ENCODE peak calls at places on chromosome 4, in eight cellular contexts. N is IMR-90; M is neuronal stem cell; T is suprapubic skin; R is activated CD4-positive, alpha-beta T cell treated with anti-CD3 and anti-CD28 coated beads, Interleukin-2, amount 10 ng/mL, durations not matched to agents 7 days and 5 days; Y is breast epithelium; V is effector CD4-positive, alpha-beta T cell; C is iris pigment epithelial cell. Q is an unnamed sample.
A peak's percentile ranks its signal among the peaks of the same experiment; 100 is the strongest.

GRCh38 chr4:104677122-104677521 is 182.4 kb upstream of the CXXC4 start:
- DNase-seq in V (no peak), C (no peak), M (peak; percentile 49), Y (no peak), R (no peak), N (no peak), T (no peak), Q (no peak)

GRCh38 chr4:2250764-2251072 is 8.8 kb upstream of the HAUS3 start:
- DNase-seq in Y (peak; percentile 16), N (no peak), C (no peak), M (no peak), R (no peak), V (no peak), T (no peak), Q (no peak)

GRCh38 chr4:108772402-108772801 is 9.5 kb upstream of the ETNPPL start:
- DNase-seq in N (no peak), C (no peak), T (no peak), V (no peak), Y (no peak), M (no peak), R (no peak), Q (no peak)

GRCh38 chr4:121564840-121565375 is 131.9 kb downstream of the ANXA5 start:
- DNase-seq in M (no peak), C (peak; percentile 13), V (no peak), R (no peak), Y (no peak), T (no peak), N (peak; percentile 20), Q (peak; percentile 4)

GRCh38 chr4:108036252-108036651 is 46.6 kb downstream of the HADH start:
- DNase-seq in R (peak; percentile 87), T (no peak), N (no peak), Y (no peak), C (no peak), M (no peak), V (peak; percentile 44), Q (no peak)

GRCh38 chr4:30912098-30912719 is 192.0 kb downstream of the PCDH7 start:
- DNase-seq in R (no peak), T (no peak), V (no peak), Y (no peak), N (peak; percentile 46), C (peak; percentile 47), M (no peak), Q (peak; percentile 6)

GRCh38 chr4:2900701-2901100 is 57.1 kb downstream of the ADD1 start:
- DNase-seq in V (no peak), M (no peak), R (no peak), C (no peak), Y (no peak), T (no peak), N (no peak), Q (no peak)

GRCh38 chr4:93495346-93495745 is 333.2 kb upstream of the ATOH1 start:
- DNase-seq in N (no peak), M (no peak), V (no peak), T (no peak), Y (no peak), C (no peak), R (no peak), Q (no peak)

GRCh38 chr4:83378426-83378825 is 43.8 kb upstream of the HPSE start:
- DNase-seq in N (no peak), C (no peak), V (no peak), R (no peak), T (no peak), Y (no peak), M (peak; percentile 26), Q (no peak)

GRCh38 chr4:26410385-26411293 is 79.6 kb downstream of the CCKAR start:
- DNase-seq in R (peak; percentile 72), N (peak; percentile 63), Y (no peak), M (peak; percentile 21), T (no peak), C (peak; percentile 55), V (peak; percentile 12), Q (peak; percentile 78)

GRCh38 chr4:177802665-177803064 is 360.4 kb upstream of the AGA start:
- DNase-seq in R (no peak), Y (no peak), C (no peak), V (no peak), M (no peak), T (no peak), N (peak; percentile 9), Q (no peak)

GRCh38 chr4:23238848-23239247 is 546.1 kb downstream of the GBA3 start:
- DNase-seq in Y (no peak), M (no peak), N (no peak), C (no peak), T (no peak), R (no peak), V (no peak), Q (no peak)

GRCh38 chr4:185591679-185592141 is 56.4 kb upstream of the PDLIM3 start:
- DNase-seq in V (no peak), C (peak; percentile 88), M (no peak), T (no peak), Y (no peak), R (no peak), N (peak; percentile 29), Q (peak; percentile 80)

GRCh38 chr4:3244002-3244401 is 5.0 kb upstream of the MSANTD1 start:
- DNase-seq in V (no peak), C (no peak), Y (no peak), R (no peak), T (no peak), M (no peak), N (no peak), Q (no peak)

GRCh38 chr4:173237152-173237551 is 68.5 kb downstream of the GALNT7 start:
- DNase-seq in V (no peak), T (no peak), M (no peak), C (no peak), N (no peak), Y (no peak), R (no peak), Q (no peak)

GRCh38 chr4:9904976-9905587 is 116.2 kb downstream of the SLC2A9 start:
- DNase-seq in C (peak; percentile 56), N (peak; percentile 1), Y (no peak), M (no peak), T (no peak), V (no peak), R (no peak), Q (peak; percentile 24)

GRCh38 chr4:159483110-159483509 is 380.2 kb downstream of the RAPGEF2 start:
- DNase-seq in M (no peak), N (no peak), Y (no peak), T (no peak), C (no peak), V (no peak), R (no peak), Q (no peak)

GRCh38 chr4:8427262-8427661 is 13.3 kb downstream of the ACOX3 start:
- DNase-seq in M (no peak), Y (no peak), N (no peak), T (no peak), V (no peak), C (no peak), R (no peak), Q (no peak)

GRCh38 chr4:176150283-176150682 is 45.1 kb downstream of the SPATA4 start:
- DNase-seq in M (no peak), V (no peak), N (peak; percentile 46), R (no peak), Y (no peak), C (peak; percentile 36), T (no peak), Q (peak; percentile 51)

GRCh38 chr4:12987284-12987683 is 496.9 kb downstream of the RAB28 start:
- DNase-seq in C (no peak), Y (no peak), T (no peak), N (no peak), R (no peak), M (no peak), V (no peak), Q (no peak)

GRCh38 chr4:18684932-18685331 is 663.4 kb upstream of the LCORL start:
- DNase-seq in R (no peak), T (no peak), V (no peak), C (peak; percentile 10), M (no peak), Y (no peak), N (no peak), Q (no peak)

GRCh38 chr4:47863486-47863885 is 25.6 kb upstream of the CORIN start:
- DNase-seq in N (no peak), V (no peak), C (peak; percentile 39), T (no peak), R (no peak), M (no peak), Y (no peak), Q (no peak)

GRCh38 chr4:176357359-176358082 is 37.8 kb downstream of the SPCS3 start:
- DNase-seq in V (no peak), M (no peak), C (peak; percentile 36), Y (no peak), R (no peak), N (peak; percentile 39), T (no peak), Q (no peak)

GRCh38 chr4:100742045-100742444 is 224.2 kb upstream of the EMCN start:
- DNase-seq in T (no peak), R (no peak), N (peak; percentile 19), M (no peak), C (peak; percentile 63), V (no peak), Y (no peak), Q (peak; percentile 81)

GRCh38 chr4:74057588-74057987 is 19.1 kb upstream of the CXCL3 start:
- DNase-seq in C (no peak), R (no peak), V (no peak), N (no peak), M (no peak), Y (no peak), T (no peak), Q (no peak)

GRCh38 chr4:177308842-177309524 is 691 bp upstream of the NEIL3 start:
- DNase-seq in N (no peak), V (no peak), T (no peak), Y (no peak), M (no peak), R (peak; percentile 38), C (no peak), Q (no peak)

GRCh38 chr4:931194-931959 is 739 bp downstream of the GAK start:
- DNase-seq in C (peak; percentile 62), R (peak; percentile 14), T (no peak), N (peak; percentile 84), V (no peak), Y (no peak), M (no peak), Q (peak; percentile 28)

GRCh38 chr4:110344165-110344564 is 131.8 kb upstream of the ENPEP start:
- DNase-seq in M (peak; percentile 2), T (no peak), N (no peak), Y (no peak), C (peak; percentile 4), R (no peak), V (no peak), Q (peak; percentile 11)

GRCh38 chr4:127103723-127104122 is 529.0 kb upstream of the INTU start:
- DNase-seq in R (no peak), N (no peak), V (no peak), C (no peak), M (no peak), Y (peak; percentile 33), T (no peak), Q (peak; percentile 3)